ENCODE peak calls at places on chromosome 20, in five cellular contexts. H is stimulated activated CD4-positive, alpha-beta T cell treated with anti-CD3 and anti-CD28 coated beads, Interleukin-2, amount 100 ng/mL, for 48 hours; T is HTR-8/SVneo; Y is body of pancreas; U is NCI-H2081. O is an unnamed sample.

GRCh38 chr20:22775671-22776139 is 191.3 kb upstream of the FOXA2 start:
- DNase-seq in H (no peak), T (peak; percentile 56), Y (no peak), U (no peak), O (no peak)

GRCh38 chr20:20201639-20202038 is 149.3 kb downstream of the CFAP61 start:
- DNase-seq in H (no peak), T (no peak), Y (no peak), U (no peak), O (no peak)

GRCh38 chr20:1793821-1794220 is 101.4 kb upstream of the SIRPA start:
- DNase-seq in H (no peak), T (no peak), Y (no peak), U (no peak), O (no peak)

GRCh38 chr20:48791666-48792071 is 36.1 kb downstream of the PREX1 start:
- DNase-seq in H (no peak), T (no peak), Y (peak; percentile 38), U (no peak), O (no peak)

GRCh38 chr20:33803921-33804337 is 7.2 kb upstream of the CHMP4B start:
- DNase-seq in H (no peak), T (peak; percentile 46), Y (no peak), U (no peak), O (no peak)

GRCh38 chr20:33992145-33992922 is 1.4 kb upstream of the RALY start:
- DNase-seq in H (peak; percentile 19), T (no peak), Y (no peak), U (no peak), O (no peak)

GRCh38 chr20:25468126-25469075 is 60.9 kb downstream of the GINS1 start:
- DNase-seq in H (no peak), T (no peak), Y (no peak), U (no peak), O (no peak)

GRCh38 chr20:37954626-37955025 is 51.7 kb downstream of the VSTM2L start:
- DNase-seq in H (no peak), T (no peak), Y (no peak), U (no peak), O (peak; percentile 13)

GRCh38 chr20:49132995-49133451 is 55.1 kb downstream of the STAU1 start:
- DNase-seq in H (no peak), T (peak; percentile 86), Y (peak; percentile 33), U (peak; percentile 34), O (no peak)